ENCODE peak calls at places on chromosome 14, in ten cellular contexts. One of them, this sample, is unnamed.

GRCh38 chr14:60815371-60815770 is 80.8 kb downstream of the MNAT1 start:
- DNase-seq in HepG2: peak
- DNase-seq in suprapubic skin: no peak
- DNase-seq in H1: no peak
- DNase-seq in GM12878: peak
- DNase-seq in upper lobe of left lung: no peak
- DNase-seq in endothelial cell of umbilical vein: no peak
- DNase-seq in vagina: no peak
- DNase-seq in transverse colon: no peak
- DNase-seq in HCT116: no peak
- DNase-seq in this sample: no peak

GRCh38 chr14:61934385-61934784 is 172.2 kb downstream of the SNAPC1 start:
- DNase-seq in HepG2: no peak
- DNase-seq in suprapubic skin: no peak
- DNase-seq in H1: no peak
- DNase-seq in GM12878: no peak
- DNase-seq in upper lobe of left lung: no peak
- DNase-seq in endothelial cell of umbilical vein: no peak
- DNase-seq in vagina: no peak
- DNase-seq in transverse colon: no peak
- DNase-seq in HCT116: no peak
- DNase-seq in this sample: no peak

GRCh38 chr14:37198907-37199306 is 1.2 kb downstream of the MIPOL1 start:
- DNase-seq in HepG2: no peak
- DNase-seq in suprapubic skin: no peak
- DNase-seq in H1: no peak
- DNase-seq in GM12878: no peak
- DNase-seq in upper lobe of left lung: no peak
- DNase-seq in endothelial cell of umbilical vein: no peak
- DNase-seq in vagina: no peak
- DNase-seq in transverse colon: no peak
- DNase-seq in HCT116: no peak
- DNase-seq in this sample: no peak

GRCh38 chr14:21264025-21264801 is 5.0 kb downstream of the HNRNPC start:
- DNase-seq in HepG2: no peak
- DNase-seq in suprapubic skin: no peak
- DNase-seq in H1: no peak
- DNase-seq in GM12878: peak
- DNase-seq in upper lobe of left lung: no peak
- DNase-seq in endothelial cell of umbilical vein: peak
- DNase-seq in vagina: no peak
- DNase-seq in transverse colon: no peak
- DNase-seq in HCT116: no peak
- DNase-seq in this sample: no peak

GRCh38 chr14:101858791-101859537 is 97.5 kb downstream of the PPP2R5C start:
- DNase-seq in HepG2: no peak
- DNase-seq in suprapubic skin: no peak
- DNase-seq in H1: no peak
- DNase-seq in GM12878: no peak
- DNase-seq in upper lobe of left lung: no peak
- DNase-seq in endothelial cell of umbilical vein: no peak
- DNase-seq in vagina: no peak
- DNase-seq in transverse colon: no peak
- DNase-seq in HCT116: no peak
- DNase-seq in this sample: no peak

GRCh38 chr14:61438860-61439765 is 117.7 kb downstream of the PRKCH start:
- DNase-seq in HepG2: peak
- DNase-seq in suprapubic skin: peak
- DNase-seq in H1: no peak
- DNase-seq in GM12878: peak
- DNase-seq in upper lobe of left lung: no peak
- DNase-seq in endothelial cell of umbilical vein: peak
- DNase-seq in vagina: no peak
- DNase-seq in transverse colon: peak
- DNase-seq in HCT116: no peak
- DNase-seq in this sample: no peak

GRCh38 chr14:44960646-44961045 is 1.1 kb downstream of the KLHL28 start:
- DNase-seq in HepG2: no peak
- DNase-seq in suprapubic skin: no peak
- DNase-seq in H1: no peak
- DNase-seq in GM12878: no peak
- DNase-seq in upper lobe of left lung: no peak
- DNase-seq in endothelial cell of umbilical vein: no peak
- DNase-seq in vagina: no peak
- DNase-seq in transverse colon: no peak
- DNase-seq in HCT116: no peak
- DNase-seq in this sample: no peak

GRCh38 chr14:99608591-99608990 is 4.6 kb upstream of the CCDC85C start:
- DNase-seq in HepG2: no peak
- DNase-seq in suprapubic skin: no peak
- DNase-seq in H1: no peak
- DNase-seq in GM12878: no peak
- DNase-seq in upper lobe of left lung: no peak
- DNase-seq in endothelial cell of umbilical vein: no peak
- DNase-seq in vagina: no peak
- DNase-seq in transverse colon: no peak
- DNase-seq in HCT116: no peak
- DNase-seq in this sample: no peak

GRCh38 chr14:34199585-34199984 is 248.7 kb upstream of the EGLN3 start:
- DNase-seq in HepG2: no peak
- DNase-seq in suprapubic skin: no peak
- DNase-seq in H1: no peak
- DNase-seq in GM12878: no peak
- DNase-seq in upper lobe of left lung: no peak
- DNase-seq in endothelial cell of umbilical vein: no peak
- DNase-seq in vagina: no peak
- DNase-seq in transverse colon: no peak
- DNase-seq in HCT116: no peak
- DNase-seq in this sample: no peak

GRCh38 chr14:68199465-68200145 is 380.0 kb downstream of the RAD51B start:
- DNase-seq in HepG2: no peak
- DNase-seq in suprapubic skin: no peak
- DNase-seq in H1: peak
- DNase-seq in GM12878: no peak
- DNase-seq in upper lobe of left lung: no peak
- DNase-seq in endothelial cell of umbilical vein: peak
- DNase-seq in vagina: no peak
- DNase-seq in transverse colon: no peak
- DNase-seq in HCT116: no peak
- DNase-seq in this sample: peak

GRCh38 chr14:71322660-71323250 is 415.5 kb downstream of the PCNX1 start:
- DNase-seq in HepG2: no peak
- DNase-seq in suprapubic skin: no peak
- DNase-seq in H1: no peak
- DNase-seq in GM12878: peak
- DNase-seq in upper lobe of left lung: no peak
- DNase-seq in endothelial cell of umbilical vein: peak
- DNase-seq in vagina: no peak
- DNase-seq in transverse colon: no peak
- DNase-seq in HCT116: no peak
- DNase-seq in this sample: no peak

GRCh38 chr14:47988175-47988574 is 312.8 kb upstream of the MDGA2 start:
- DNase-seq in HepG2: no peak
- DNase-seq in suprapubic skin: no peak
- DNase-seq in H1: no peak
- DNase-seq in GM12878: no peak
- DNase-seq in upper lobe of left lung: no peak
- DNase-seq in endothelial cell of umbilical vein: no peak
- DNase-seq in vagina: no peak
- DNase-seq in transverse colon: no peak
- DNase-seq in HCT116: no peak
- DNase-seq in this sample: no peak

GRCh38 chr14:63895510-63895909 is 42.7 kb downstream of the SYNE2 start:
- DNase-seq in HepG2: no peak
- DNase-seq in suprapubic skin: no peak
- DNase-seq in H1: no peak
- DNase-seq in GM12878: no peak
- DNase-seq in upper lobe of left lung: no peak
- DNase-seq in endothelial cell of umbilical vein: no peak
- DNase-seq in vagina: no peak
- DNase-seq in transverse colon: no peak
- DNase-seq in HCT116: no peak
- DNase-seq in this sample: no peak

GRCh38 chr14:34539407-34540180 is at the start of gene EAPP:
- DNase-seq in HepG2: peak
- DNase-seq in suprapubic skin: peak
- DNase-seq in H1: peak
- DNase-seq in GM12878: peak
- DNase-seq in upper lobe of left lung: peak
- DNase-seq in endothelial cell of umbilical vein: peak
- DNase-seq in vagina: peak
- DNase-seq in transverse colon: peak
- DNase-seq in HCT116: peak
- DNase-seq in this sample: peak

GRCh38 chr14:96090441-96091148 is 51.4 kb downstream of the C14orf132 start:
- DNase-seq in HepG2: no peak
- DNase-seq in suprapubic skin: peak
- DNase-seq in H1: no peak
- DNase-seq in GM12878: no peak
- DNase-seq in upper lobe of left lung: peak
- DNase-seq in endothelial cell of umbilical vein: no peak
- DNase-seq in vagina: no peak
- DNase-seq in transverse colon: peak
- DNase-seq in HCT116: no peak
- DNase-seq in this sample: peak

GRCh38 chr14:60349663-60350365 is 100.8 kb downstream of the PPM1A start:
- DNase-seq in HepG2: peak
- DNase-seq in suprapubic skin: no peak
- DNase-seq in H1: peak
- DNase-seq in GM12878: no peak
- DNase-seq in upper lobe of left lung: no peak
- DNase-seq in endothelial cell of umbilical vein: peak
- DNase-seq in vagina: no peak
- DNase-seq in transverse colon: peak
- DNase-seq in HCT116: peak
- DNase-seq in this sample: no peak

GRCh38 chr14:95138876-95139275 is 18.5 kb downstream of the DICER1 start:
- DNase-seq in HepG2: no peak
- DNase-seq in suprapubic skin: no peak
- DNase-seq in H1: no peak
- DNase-seq in GM12878: no peak
- DNase-seq in upper lobe of left lung: no peak
- DNase-seq in endothelial cell of umbilical vein: no peak
- DNase-seq in vagina: no peak
- DNase-seq in transverse colon: no peak
- DNase-seq in HCT116: no peak
- DNase-seq in this sample: no peak

DNA sequence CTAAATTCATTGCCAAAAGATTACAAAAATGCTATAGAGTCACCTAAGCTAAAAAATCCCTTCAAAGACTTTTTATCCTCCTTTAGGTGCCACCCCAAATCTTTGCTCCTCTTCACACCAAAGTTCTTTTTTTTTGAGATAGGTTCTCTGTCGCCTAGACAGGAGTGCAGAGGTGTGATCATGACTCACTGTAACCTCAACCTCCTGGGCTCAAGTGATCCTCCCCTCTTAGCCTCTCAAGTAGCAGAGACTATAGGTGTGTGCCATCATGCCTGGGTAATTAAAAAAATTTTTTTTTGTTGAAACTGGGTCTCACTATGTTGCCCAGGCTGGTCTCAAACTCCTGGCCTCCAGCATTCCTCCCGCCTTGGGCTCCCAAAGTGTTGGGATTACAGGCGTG is 47.9 kb downstream of the WDHD1 start:
- DNase-seq in HepG2: no peak
- DNase-seq in suprapubic skin: no peak
- DNase-seq in H1: no peak
- DNase-seq in GM12878: no peak
- DNase-seq in upper lobe of left lung: no peak
- DNase-seq in endothelial cell of umbilical vein: no peak
- DNase-seq in vagina: no peak
- DNase-seq in transverse colon: no peak
- DNase-seq in HCT116: no peak
- DNase-seq in this sample: no peak
- TF ChIP-seq POLR2AphosphoS5 in HepG2: no peak
- TF ChIP-seq POLR2AphosphoS5 in suprapubic skin: no peak
- TF ChIP-seq POLR2AphosphoS5 in H1: no peak
- TF ChIP-seq POLR2AphosphoS5 in GM12878: no peak
- TF ChIP-seq POLR2AphosphoS5 in upper lobe of left lung: no peak
- TF ChIP-seq POLR2AphosphoS5 in endothelial cell of umbilical vein: no peak
- TF ChIP-seq POLR2AphosphoS5 in vagina: no peak
- TF ChIP-seq POLR2AphosphoS5 in transverse colon: no peak
- TF ChIP-seq POLR2AphosphoS5 in HCT116: no peak
- TF ChIP-seq POLR2AphosphoS5 in this sample: no peak

GRCh38 chr14:104085032-104085888 is at the start of gene ASPG:
- DNase-seq in HepG2: no peak
- DNase-seq in suprapubic skin: peak
- DNase-seq in H1: peak
- DNase-seq in GM12878: no peak
- DNase-seq in upper lobe of left lung: peak
- DNase-seq in endothelial cell of umbilical vein: no peak
- DNase-seq in vagina: no peak
- DNase-seq in transverse colon: peak
- DNase-seq in HCT116: no peak
- DNase-seq in this sample: peak
- H3K4me3 ChIP-seq in HepG2: no peak
- H3K4me3 ChIP-seq in suprapubic skin: peak
- H3K4me3 ChIP-seq in H1: peak
- H3K4me3 ChIP-seq in GM12878: no peak
- H3K4me3 ChIP-seq in upper lobe of left lung: no peak
- H3K4me3 ChIP-seq in endothelial cell of umbilical vein: no peak
- H3K4me3 ChIP-seq in vagina: peak
- H3K4me3 ChIP-seq in transverse colon: peak
- H3K4me3 ChIP-seq in HCT116: no peak
- H3K4me3 ChIP-seq in this sample: peak

DNA sequence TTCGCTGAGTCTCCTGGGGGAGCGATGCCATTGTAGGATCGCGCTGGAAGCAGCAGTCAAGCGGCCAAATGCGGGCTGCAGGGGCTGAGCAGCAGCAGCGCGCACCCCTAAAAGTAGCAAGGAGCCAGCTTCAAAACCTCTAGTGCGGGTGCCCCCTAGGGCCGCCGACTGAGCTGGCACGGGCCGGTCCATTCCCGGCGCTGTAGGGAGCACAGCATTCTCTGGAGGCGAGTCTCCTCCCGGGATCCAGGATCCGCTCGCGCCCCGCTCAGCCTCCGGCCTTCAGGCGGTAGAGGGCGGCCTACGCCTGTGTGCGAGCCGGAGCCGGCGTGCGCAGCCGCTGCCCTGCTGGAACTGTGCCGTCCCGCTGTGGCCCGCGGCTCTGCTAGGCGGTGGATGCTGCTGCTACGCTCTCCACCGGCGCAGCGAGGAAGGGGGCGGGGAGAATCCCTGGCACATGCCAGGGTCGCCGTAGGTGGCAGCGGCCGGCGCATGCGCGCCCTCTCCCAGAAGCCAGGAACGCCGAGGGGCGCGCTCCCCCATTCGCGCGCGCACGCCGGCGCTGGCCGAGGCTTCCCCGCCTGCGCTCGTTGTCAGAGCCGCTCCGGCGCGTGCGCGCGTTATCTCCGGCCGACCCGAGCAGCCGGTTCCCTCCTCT is at the start of gene FUT8:
- DNase-seq in HepG2: peak
- DNase-seq in suprapubic skin: peak
- DNase-seq in H1: peak
- DNase-seq in GM12878: peak
- DNase-seq in upper lobe of left lung: peak
- DNase-seq in endothelial cell of umbilical vein: peak
- DNase-seq in vagina: no peak
- DNase-seq in transverse colon: peak
- DNase-seq in HCT116: peak
- DNase-seq in this sample: peak
- TF ChIP-seq POLR2A in HepG2: peak
- TF ChIP-seq POLR2A in suprapubic skin: peak
- TF ChIP-seq POLR2A in H1: peak
- TF ChIP-seq POLR2A in GM12878: peak
- TF ChIP-seq POLR2A in upper lobe of left lung: peak
- TF ChIP-seq POLR2A in endothelial cell of umbilical vein: peak
- TF ChIP-seq POLR2A in vagina: peak
- TF ChIP-seq POLR2A in transverse colon: peak
- TF ChIP-seq POLR2A in HCT116: peak
- TF ChIP-seq POLR2A in this sample: peak

GRCh38 chr14:31090872-31091764 is 64.9 kb upstream of the STRN3 start:
- DNase-seq in HepG2: peak
- DNase-seq in suprapubic skin: no peak
- DNase-seq in H1: no peak
- DNase-seq in GM12878: no peak
- DNase-seq in upper lobe of left lung: no peak
- DNase-seq in endothelial cell of umbilical vein: peak
- DNase-seq in vagina: no peak
- DNase-seq in transverse colon: peak
- DNase-seq in HCT116: no peak
- DNase-seq in this sample: peak
- TF ChIP-seq POLR2AphosphoS5 in HepG2: no peak
- TF ChIP-seq POLR2AphosphoS5 in suprapubic skin: peak
- TF ChIP-seq POLR2AphosphoS5 in H1: no peak
- TF ChIP-seq POLR2AphosphoS5 in GM12878: no peak
- TF ChIP-seq POLR2AphosphoS5 in upper lobe of left lung: peak
- TF ChIP-seq POLR2AphosphoS5 in endothelial cell of umbilical vein: no peak
- TF ChIP-seq POLR2AphosphoS5 in vagina: peak
- TF ChIP-seq POLR2AphosphoS5 in transverse colon: no peak
- TF ChIP-seq POLR2AphosphoS5 in HCT116: no peak
- TF ChIP-seq POLR2AphosphoS5 in this sample: peak